ENCODE peak calls at places on chromosomes 5 and 9, in nine cellular contexts. T, R, Q, W, F, A, P, K and N are unnamed samples.

GRCh38 chr9:76373173-76373771 is 21.0 kb downstream of the RFK start:
- ATAC-seq in Q (no peak), W (peak; percentile 69), P (peak; percentile 82), A (peak; percentile 91), T (peak; percentile 68), F (no peak), K (no peak), R (peak; percentile 87), N (peak; percentile 60)

GRCh38 chr9:4235951-4236804 is 63.7 kb downstream of the GLIS3 start:
- ATAC-seq in A (peak; percentile 68), Q (peak; percentile 58), K (peak; percentile 42), F (no peak), T (peak; percentile 81), P (peak; percentile 98), R (peak; percentile 97), W (no peak), N (no peak)

GRCh38 chr5:107968465-107968864 is 297.7 kb upstream of the EFNA5 start:
- ATAC-seq in R (no peak), Q (no peak), A (no peak), F (no peak), T (no peak), P (no peak), W (no peak), K (no peak), N (no peak)

GRCh38 chr5:148623741-148624140 is 30.6 kb downstream of the HTR4 start:
- ATAC-seq in Q (no peak), F (no peak), A (no peak), K (no peak), T (no peak), W (no peak), R (no peak), P (peak; percentile 38), N (no peak)

GRCh38 chr5:123215929-123216702 is 127.1 kb downstream of the PRDM6 start:
- ATAC-seq in T (no peak), Q (no peak), W (no peak), F (no peak), A (no peak), K (no peak), P (no peak), R (no peak), N (no peak)

GRCh38 chr5:10123254-10123989 is 126.3 kb downstream of the ATPSCKMT start:
- ATAC-seq in Q (no peak), F (no peak), W (no peak), K (no peak), A (no peak), R (no peak), P (no peak), T (no peak), N (no peak)

GRCh38 chr5:7849531-7850240 is 1.2 kb downstream of the CFAP90 start:
- ATAC-seq in Q (peak; percentile 22), R (no peak), W (peak; percentile 55), A (peak; percentile 60), P (peak; percentile 51), F (peak; percentile 49), T (peak; percentile 29), K (peak; percentile 3), N (peak; percentile 28)

GRCh38 chr9:34592895-34593601 is 3.5 kb upstream of the CNTFR start:
- ATAC-seq in F (peak; percentile 27), A (peak; percentile 77), P (peak; percentile 10), R (peak; percentile 2), W (peak; percentile 86), K (no peak), Q (no peak), T (peak; percentile 70), N (peak; percentile 48)

GRCh38 chr9:87964826-87965225 is 9.5 kb downstream of the CDK20 start:
- ATAC-seq in K (no peak), R (no peak), T (no peak), W (no peak), Q (no peak), P (no peak), F (no peak), A (no peak), N (no peak)

GRCh38 chr5:29382735-29383280 is 1810.7 kb upstream of the CDH6 start:
- ATAC-seq in A (no peak), P (no peak), T (no peak), R (no peak), F (no peak), Q (no peak), K (no peak), W (no peak), N (no peak)

GRCh38 chr5:113246371-113246870 is 188.4 kb downstream of the TSSK1B start:
- ATAC-seq in W (no peak), R (peak; percentile 60), Q (no peak), K (no peak), P (no peak), A (peak; percentile 74), T (peak; percentile 54), F (no peak), N (no peak)

GRCh38 chr5:80874162-80874561 is 86.0 kb upstream of the RASGRF2 start:
- ATAC-seq in A (no peak), K (no peak), P (no peak), Q (no peak), F (no peak), T (no peak), W (no peak), R (no peak), N (no peak)